ENCODE peak calls at places on chromosomes 3 and 15, in nine cellular contexts. W is endothelial cell of umbilical vein, P is A549, Z is HCT116, Q is SK-N-SH, X is HepG2, H is K562, T is H1, V is GM12878. I is an unnamed sample.

GRCh38 chr15:100111103-100112060 is 230.4 kb downstream of the ADAMTS17 start:
- DNase-seq in W (peak; percentile 83), P (no peak), Z (peak; percentile 77), Q (no peak), X (peak; percentile 14), H (no peak), T (no peak), V (no peak), I (peak; percentile 96)

GRCh38 chr15:100794008-100794407 is 85.6 kb upstream of the ALDH1A3 start:
- DNase-seq in W (no peak), P (no peak), Z (no peak), Q (no peak), X (no peak), H (no peak), T (no peak), V (no peak), I (no peak)

GRCh38 chr15:51735211-51735610 is 2.2 kb downstream of the LYSMD2 start:
- DNase-seq in W (no peak), P (no peak), Z (no peak), Q (peak; percentile 33), X (no peak), H (no peak), T (no peak), V (no peak), I (peak; percentile 57)

GRCh38 chr3:141498592-141499223 is 11.9 kb downstream of the RASA2 start:
- DNase-seq in W (no peak), P (no peak), Z (no peak), Q (no peak), X (no peak), H (no peak), T (no peak), V (peak; percentile 74), I (peak; percentile 97)

GRCh38 chr15:95770191-95770590 is 560.3 kb upstream of the NR2F2 start:
- DNase-seq in W (peak; percentile 76), P (no peak), Z (no peak), Q (no peak), X (no peak), H (no peak), T (no peak), V (no peak), I (no peak)

GRCh38 chr3:32222950-32223349 is 15.5 kb upstream of the CMTM8 start:
- DNase-seq in W (no peak), P (no peak), Z (no peak), Q (no peak), X (no peak), H (no peak), T (no peak), V (no peak), I (no peak)

GRCh38 chr15:48925714-48926223 is 38.0 kb downstream of the SHC4 start:
- DNase-seq in W (peak; percentile 59), P (peak; percentile 40), Z (peak; percentile 91), Q (peak; percentile 8), X (peak; percentile 29), H (peak; percentile 41), T (no peak), V (no peak), I (peak; percentile 50)

GRCh38 chr15:93048759-93049161 is 40.3 kb downstream of the RGMA start:
- DNase-seq in W (no peak), P (no peak), Z (no peak), Q (no peak), X (no peak), H (no peak), T (no peak), V (no peak), I (no peak)

DNA sequence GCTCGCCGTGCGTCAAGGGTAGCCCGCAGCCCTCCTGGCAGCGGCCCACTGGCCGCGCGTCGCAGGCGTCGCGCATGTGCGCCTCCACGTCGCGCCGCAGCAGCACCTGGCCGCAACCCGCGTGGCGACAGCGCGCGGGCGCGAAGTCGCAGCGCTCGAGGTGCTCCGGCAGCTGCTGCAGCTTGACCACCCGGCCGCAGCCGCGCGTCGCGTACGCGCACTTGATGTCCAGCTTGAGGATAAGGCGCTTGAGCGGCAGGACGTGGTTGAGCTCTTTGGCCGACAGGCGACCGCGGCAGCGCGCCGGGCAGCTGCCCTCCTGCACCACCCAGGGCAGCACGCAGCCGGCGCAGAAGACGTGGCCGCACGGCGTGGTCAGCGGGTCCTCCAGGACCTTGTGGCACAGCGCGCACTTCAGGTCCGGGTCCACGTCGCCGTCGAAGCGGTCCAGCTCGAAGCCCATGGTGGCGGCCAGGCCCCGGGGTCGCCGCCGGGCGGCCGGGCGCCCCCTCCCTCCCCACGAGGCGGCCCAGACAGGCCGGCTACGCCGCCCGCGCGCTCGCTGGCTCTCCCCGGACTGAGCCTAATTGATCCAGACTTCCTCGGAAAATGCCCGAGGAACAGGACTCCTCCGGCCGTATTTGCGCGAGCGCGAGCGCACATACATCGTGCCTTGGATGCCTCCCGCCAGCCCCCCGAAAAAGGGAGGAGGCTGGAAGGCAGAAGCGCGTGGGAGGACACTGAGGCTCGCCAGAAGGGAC is at the start of gene PDZRN3:
- DNase-seq in W (peak; percentile 15), P (no peak), Z (no peak), Q (peak; percentile 82), X (no peak), H (no peak), T (peak; percentile 34), V (no peak), I (no peak)
- TF ChIP-seq CTCF in W (no peak), P (no peak), Z (no peak), Q (no peak), X (no peak), H (no peak), T (no peak), V (no peak), I (no peak)

DNA sequence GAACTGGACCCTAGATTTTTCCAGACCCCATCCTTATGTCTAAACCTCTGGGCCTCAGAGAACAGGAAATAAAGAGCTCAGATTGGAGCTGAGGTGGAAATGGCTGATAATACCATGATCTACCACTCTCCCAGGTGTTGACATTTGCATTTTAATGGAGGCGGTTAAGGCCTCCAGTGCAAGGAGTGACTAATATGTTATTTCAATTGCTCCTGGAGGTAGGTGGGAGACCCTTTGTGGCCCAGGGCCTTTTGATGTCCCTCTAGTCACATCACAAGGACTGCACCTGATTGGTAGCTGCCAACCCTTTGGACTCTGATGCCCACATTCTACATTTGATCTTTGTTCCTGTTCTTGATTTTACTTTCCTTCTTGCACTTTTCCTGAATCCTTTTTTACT is 9.0 kb upstream of the ADCY5 start:
- DNase-seq in W (no peak), P (no peak), Z (no peak), Q (no peak), X (no peak), H (no peak), T (no peak), V (no peak), I (no peak)
- TF ChIP-seq MAX in W (no peak), P (no peak), Z (no peak), Q (no peak), X (no peak), H (no peak), T (no peak), V (no peak), I (no peak)

DNA sequence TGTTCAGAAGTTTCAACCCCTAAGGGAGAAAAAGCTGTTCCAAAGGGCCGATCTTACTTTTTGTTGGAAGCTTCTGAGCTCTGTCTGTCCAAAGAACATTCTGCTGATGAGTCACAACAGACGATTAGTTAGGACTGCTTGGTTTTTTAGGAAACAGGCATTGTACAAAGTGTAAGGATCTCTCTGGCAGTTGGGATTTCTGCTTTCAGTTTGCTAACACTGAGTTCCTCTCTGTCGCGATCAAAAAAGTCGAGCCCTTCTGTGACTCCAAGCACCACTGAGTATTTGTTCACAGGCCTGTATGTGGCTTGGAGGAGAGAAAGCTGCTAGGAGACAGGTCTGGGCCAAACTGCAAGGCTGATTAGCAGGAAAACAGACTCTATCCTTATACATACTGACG is 91.8 kb upstream of the PFN2 start:
- DNase-seq in W (no peak), P (no peak), Z (no peak), Q (no peak), X (no peak), H (no peak), T (no peak), V (no peak), I (no peak)
- H3K4me3 ChIP-seq in W (no peak overlapping the region), P (no peak overlapping the region), Z (no peak overlapping the region), Q (peak overlapping the region; percentile 2), X (no peak overlapping the region), H (no peak overlapping the region), T (no peak overlapping the region), V (no peak overlapping the region), I (no peak overlapping the region)

GRCh38 chr3:53846134-53846850 is at the start of the genes CHDH and IL17RB:
- DNase-seq in W (peak; percentile 6), P (peak; percentile 38), Z (peak; percentile 38), Q (peak; percentile 83), X (peak; percentile 77), H (peak; percentile 58), T (no peak), V (no peak), I (no peak)
- TF ChIP-seq CTCF in W (no peak), P (no peak), Z (no peak), Q (no peak), X (peak; percentile 63), H (no peak), T (no peak), V (peak; percentile 1), I (no peak)

GRCh38 chr15:42465520-42466259 is 25.3 kb downstream of the ZNF106 start:
- DNase-seq in W (no peak), P (no peak), Z (no peak), Q (no peak), X (no peak), H (no peak), T (no peak), V (no peak), I (no peak)
- TF ChIP-seq MAX in W (no peak), P (no peak), Z (no peak), Q (no peak), X (no peak), H (no peak), T (no peak), V (no peak), I (no peak)